ENCODE peak calls at places on chromosomes 12 and 14, in six cellular contexts. W is uterus; S is AG09309; V is CD8-positive, alpha-beta T cell; Q is transverse colon; L is brain microvascular endothelial cell. D is an unnamed sample.

GRCh38 chr12:41514907-41515306 is 326.8 kb downstream of the PDZRN4 start:
- DNase-seq in V (no peak), S (no peak), L (no peak), Q (no peak), W (no peak), D (no peak)

GRCh38 chr12:9134981-9135628 is 19.4 kb upstream of the A2M start:
- DNase-seq in S (no peak), W (no peak), Q (no peak), V (no peak), L (no peak), D (peak)

GRCh38 chr14:90301580-90302181 is 30.1 kb downstream of the NRDE2 start:
- DNase-seq in V (no peak), W (no peak), S (peak), Q (no peak), L (peak), D (peak)

GRCh38 chr14:100132161-100132902 is 27.1 kb downstream of the DEGS2 start:
- DNase-seq in W (peak), Q (no peak), L (peak), V (no peak), S (peak), D (peak)

GRCh38 chr12:93883436-93884154 is 206.4 kb downstream of the CRADD start:
- DNase-seq in L (peak), S (peak), W (no peak), Q (no peak), V (no peak), D (peak)

GRCh38 chr14:37142835-37143499 is 29.4 kb downstream of the SLC25A21 start:
- DNase-seq in S (no peak), V (no peak), Q (no peak), L (peak), W (no peak), D (peak)

GRCh38 chr12:5498806-5499205 is 66.9 kb downstream of the NTF3 start:
- DNase-seq in S (no peak), V (no peak), Q (no peak), W (no peak), L (no peak), D (no peak)

GRCh38 chr12:132429932-132430643 is 59.9 kb upstream of the FBRSL1 start:
- DNase-seq in W (no peak), V (peak), Q (peak), L (no peak), S (no peak), D (peak)

GRCh38 chr12:46493352-46494209 is 121.0 kb upstream of the SLC38A2 start:
- DNase-seq in W (no peak), S (no peak), V (no peak), Q (no peak), L (no peak), D (peak)

GRCh38 chr12:123580772-123581171 is 3.6 kb upstream of the TMED2 start:
- DNase-seq in V (no peak), L (no peak), W (no peak), Q (no peak), S (no peak), D (no peak)

GRCh38 chr14:101628471-101628966 is 67.2 kb downstream of the DIO3 start:
- DNase-seq in Q (peak), L (peak), V (peak), W (peak), S (no peak), D (peak)

GRCh38 chr12:71299541-71300376 is 139.8 kb upstream of the LGR5 start:
- DNase-seq in W (no peak), V (no peak), S (no peak), Q (no peak), L (no peak), D (no peak)

GRCh38 chr12:75725505-75726120 is 214.2 kb upstream of the KRR1 start:
- DNase-seq in V (no peak), W (no peak), S (no peak), Q (no peak), L (peak), D (peak)

GRCh38 chr12:4938900-4939299 is 29.2 kb downstream of the KCNA1 start:
- DNase-seq in W (no peak), L (no peak), S (no peak), V (no peak), Q (no peak), D (no peak)

GRCh38 chr12:46378530-46378929 is 6.0 kb upstream of the SLC38A2 start:
- DNase-seq in S (no peak), W (no peak), Q (no peak), V (no peak), L (no peak), D (no peak)

GRCh38 chr14:73741876-73742519 is 27.8 kb upstream of the PNMA1 start:
- DNase-seq in L (no peak), S (no peak), V (no peak), W (no peak), Q (no peak), D (no peak)

GRCh38 chr12:1203735-1204019 is 212.7 kb downstream of the ERC1 start:
- DNase-seq in L (no peak), Q (no peak), S (no peak), W (no peak), V (no peak), D (no peak)

GRCh38 chr12:108133482-108133881 is 4.4 kb downstream of the WSCD2 start:
- DNase-seq in Q (no peak), W (no peak), L (no peak), V (no peak), S (no peak), D (no peak)

GRCh38 chr14:102540310-102541028 is 30.9 kb upstream of the ANKRD9 start:
- DNase-seq in V (no peak), L (no peak), W (no peak), Q (no peak), S (no peak), D (no peak)

GRCh38 chr12:6301721-6302120 is 8.8 kb upstream of the PLEKHG6 start:
- DNase-seq in V (no peak), L (no peak), Q (no peak), W (no peak), S (no peak), D (no peak)

GRCh38 chr14:53778263-53778662 is 178.4 kb downstream of the BMP4 start:
- DNase-seq in S (no peak), L (no peak), Q (no peak), V (no peak), W (no peak), D (no peak)

GRCh38 chr12:65835256-65835655 is 11.0 kb downstream of the HMGA2 start:
- DNase-seq in S (no peak), V (no peak), Q (no peak), L (no peak), W (no peak), D (no peak)

GRCh38 chr14:28975084-28975483 is 208.5 kb downstream of the FOXG1 start:
- DNase-seq in L (no peak), W (no peak), V (no peak), S (no peak), Q (no peak), D (no peak)

GRCh38 chr14:93857500-93857899 is 69.2 kb upstream of the PRIMA1 start:
- DNase-seq in V (no peak), L (no peak), S (no peak), W (no peak), Q (no peak), D (no peak)

GRCh38 chr12:57139796-57140649 is 7.4 kb downstream of the LRP1-AS start:
- DNase-seq in Q (no peak), L (no peak), W (peak), V (no peak), S (no peak), D (no peak)

GRCh38 chr14:31567651-31568050 is 6.4 kb downstream of the NUBPL start:
- DNase-seq in V (no peak), Q (no peak), W (no peak), L (no peak), S (no peak), D (peak)

GRCh38 chr12:2284857-2285256 is 232.1 kb downstream of the CACNA1C start:
- DNase-seq in W (peak), V (no peak), S (no peak), Q (peak), L (peak), D (peak)

GRCh38 chr12:101257357-101257756 is 22.5 kb upstream of the UTP20 start:
- DNase-seq in Q (no peak), S (no peak), V (no peak), W (no peak), L (no peak), D (no peak)

DNA sequence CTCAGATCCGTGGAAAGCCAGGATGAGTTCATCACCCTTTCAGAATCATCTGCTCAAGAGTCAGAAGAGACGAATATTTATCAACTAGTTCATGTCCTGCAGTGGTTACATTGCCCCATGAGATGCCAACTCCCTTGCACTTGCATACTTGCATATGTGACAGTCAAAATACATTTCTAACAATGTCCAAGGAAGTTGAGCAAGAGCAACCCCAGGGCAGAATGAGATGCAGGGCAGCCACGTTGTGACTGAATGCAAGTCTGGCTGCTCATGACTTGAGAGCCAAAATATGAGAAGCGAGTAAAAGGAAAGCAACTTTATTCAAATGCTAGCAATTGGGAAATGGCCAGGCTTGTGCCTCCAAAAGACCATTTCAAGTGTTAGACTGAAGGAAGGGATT is 23.6 kb upstream of the UTP20 start:
- DNase-seq in W (no peak), S (no peak), L (no peak), V (no peak), Q (no peak), D (no peak)
- H3K4me3 ChIP-seq in W (no peak), S (no peak), L (no peak), V (no peak), Q (no peak), D (no peak)

DNA sequence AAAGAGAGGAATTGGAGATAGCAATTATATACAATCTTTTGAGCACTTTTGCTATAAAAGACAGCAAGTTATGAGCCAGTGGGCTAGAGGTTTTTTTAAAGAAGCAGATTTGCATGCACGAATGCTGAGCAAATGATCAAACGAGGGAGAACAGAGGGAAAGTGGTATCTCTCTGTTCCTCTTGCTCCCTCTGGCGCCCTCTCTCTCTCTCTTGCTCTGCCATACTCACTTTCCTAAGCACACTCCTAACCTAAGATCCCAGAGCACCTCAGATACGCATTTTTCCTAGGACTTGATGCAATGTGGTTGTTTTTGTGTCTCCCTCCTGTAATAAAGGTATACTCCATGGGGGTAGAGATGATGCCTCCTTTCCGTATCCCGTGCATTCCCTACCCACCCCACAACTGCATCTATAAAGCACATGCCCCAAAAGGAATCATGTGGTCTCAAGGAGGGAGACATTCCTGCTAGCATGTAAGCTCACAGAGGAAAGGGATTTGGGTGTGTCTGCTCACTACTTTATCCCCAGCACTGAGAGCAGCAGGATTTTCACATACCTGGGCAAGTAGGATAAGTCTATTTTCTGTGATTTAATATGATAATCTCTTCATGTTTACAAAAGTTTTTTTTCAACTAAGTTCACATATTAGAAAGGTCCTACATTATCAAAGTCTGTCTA is 270.2 kb downstream of the SSPN start:
- DNase-seq in W (no peak), V (no peak), S (no peak), L (no peak), Q (no peak), D (no peak)
- TF ChIP-seq CTCF in W (no peak), V (no peak), S (peak), L (peak), Q (no peak), D (no peak)

DNA sequence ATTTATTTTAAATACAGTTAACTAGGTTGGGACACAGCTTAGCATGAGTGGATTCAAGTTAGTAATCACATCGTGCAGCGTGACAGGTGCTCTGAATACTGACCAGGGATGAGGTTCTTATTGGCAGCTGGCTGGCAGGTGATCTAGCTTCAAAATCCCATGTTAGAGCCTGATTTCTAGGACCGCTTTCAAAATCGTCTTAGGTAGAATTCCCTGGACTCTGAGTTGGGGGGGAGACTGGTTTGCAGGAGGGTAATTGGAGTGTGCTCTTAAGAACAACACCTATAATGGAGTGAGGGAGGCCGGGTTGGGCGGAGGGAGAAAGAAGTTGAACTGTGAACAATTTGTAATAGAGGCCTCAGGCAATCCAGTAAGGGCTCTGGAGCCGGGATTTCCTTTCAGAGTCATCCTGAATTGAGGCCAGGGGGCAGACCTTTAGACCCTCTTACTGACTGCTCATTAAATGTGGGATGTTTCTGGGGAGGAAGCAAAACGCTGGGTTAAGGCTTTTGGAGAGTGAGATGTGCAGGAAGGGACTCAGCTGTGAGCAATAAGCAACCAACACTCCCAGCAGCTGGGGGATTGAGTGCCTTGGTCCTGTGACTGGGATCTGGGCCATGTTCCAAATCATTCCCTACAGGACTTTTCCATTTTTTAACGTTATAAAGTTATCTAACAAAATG is 920 bp upstream of the YARS2 start:
- DNase-seq in V (no peak), L (no peak), W (no peak), S (no peak), Q (no peak), D (no peak)
- H3K4me3 ChIP-seq in V (no peak), L (peak), W (no peak), S (peak), Q (peak), D (no peak)

DNA sequence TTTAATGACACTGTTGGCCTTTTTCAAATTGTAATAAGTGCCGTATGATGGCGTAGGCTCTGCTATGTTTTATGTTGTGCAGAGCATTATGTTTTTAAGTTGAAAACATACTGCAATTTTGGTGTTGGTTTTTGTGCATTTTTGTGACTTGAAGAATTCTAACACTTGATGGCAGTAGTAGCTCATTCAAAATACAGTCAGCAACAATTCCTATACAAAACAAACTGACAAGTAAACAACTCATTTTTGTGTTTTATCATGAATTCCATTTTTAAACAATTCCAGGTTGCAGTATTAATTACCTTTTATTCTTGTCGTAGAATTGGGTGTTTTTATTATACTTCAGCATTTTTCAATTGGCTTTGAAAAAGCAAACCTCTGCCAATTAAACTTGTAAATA is 4.0 kb upstream of the CCER1 start:
- DNase-seq in S (no peak), L (no peak), W (no peak), V (no peak), Q (no peak), D (peak)
- TF ChIP-seq CTCF in S (peak), L (no peak), W (peak), V (no peak), Q (no peak), D (peak)

GRCh38 chr12:14395059-14395778 is 29.7 kb downstream of the ATF7IP start:
- DNase-seq in W (no peak), L (no peak), Q (no peak), V (no peak), S (no peak), D (no peak)
- H3K4me3 ChIP-seq in W (no peak), L (no peak), Q (no peak), V (no peak), S (no peak), D (no peak)

GRCh38 chr14:55628426-55628825 is 48.4 kb downstream of the KTN1 start:
- DNase-seq in L (no peak), V (no peak), W (no peak), S (no peak), Q (no peak), D (no peak)
- TF ChIP-seq CTCF in L (no peak), V (no peak), W (no peak), S (no peak), Q (no peak), D (no peak)